ENCODE peak calls at places on chromosomes 3 and 15, in four cellular contexts. G is RWPE1; C is GOT3; O is stimulated activated CD4-positive, alpha-beta T cell treated with anti-CD3 and anti-CD28 coated beads, Interleukin-4, amount 100 ng/mL, for 24 hours. K is an unnamed sample.

GRCh38 chr3:71160800-71161546 is 422.6 kb downstream of the FOXP1 start:
- DNase-seq in C (no peak), G (no peak), O (peak), K (no peak)

GRCh38 chr3:126858887-126859286 is 124.0 kb upstream of the PLXNA1 start:
- DNase-seq in O (no peak), C (no peak), G (peak), K (no peak)

GRCh38 chr3:180002006-180002405 is 34.7 kb downstream of the PEX5L start:
- DNase-seq in C (no peak), O (no peak), G (no peak), K (no peak)

GRCh38 chr15:80375968-80376891 is 28.0 kb upstream of the ARNT2 start:
- DNase-seq in C (no peak), O (no peak), G (no peak), K (no peak)

GRCh38 chr15:56367156-56367555 is 1.9 kb downstream of the TEX9 start:
- DNase-seq in O (no peak), G (no peak), C (no peak), K (no peak)

GRCh38 chr15:86892774-86893449 is 813.2 kb downstream of the AGBL1 start:
- DNase-seq in C (no peak), G (no peak), O (no peak), K (peak)

GRCh38 chr3:20836801-20837200 is 650.8 kb upstream of the SGO1 start:
- DNase-seq in C (no peak), G (no peak), O (no peak), K (no peak)

GRCh38 chr3:58336135-58336882 is 3.6 kb downstream of the PXK start:
- DNase-seq in G (peak), O (no peak), C (no peak), K (no peak)

GRCh38 chr15:45618813-45619212 is 16.0 kb upstream of the SQOR start:
- DNase-seq in C (no peak), O (no peak), G (no peak), K (peak)

GRCh38 chr3:197466586-197467399 is 89.0 kb downstream of the BDH1 start:
- DNase-seq in O (no peak), G (peak), C (no peak), K (no peak)

GRCh38 chr3:157475921-157476395 is 27.3 kb downstream of the VEPH1 start:
- DNase-seq in O (no peak), G (no peak), C (no peak), K (no peak)

GRCh38 chr3:189158034-189158433 is 13.7 kb upstream of the TPRG1 start:
- DNase-seq in O (no peak), G (no peak), C (no peak), K (no peak)

GRCh38 chr3:86282106-86282787 is 708.7 kb downstream of the VGLL3 start:
- DNase-seq in O (no peak), G (no peak), C (no peak), K (no peak)

GRCh38 chr15:64748251-64748650 is 27.1 kb downstream of the RBPMS2 start:
- DNase-seq in C (no peak), G (no peak), O (no peak), K (no peak)

GRCh38 chr3:112930771-112931170 is 44.1 kb downstream of the CD200R1 start:
- DNase-seq in O (no peak), C (no peak), G (no peak), K (no peak)

GRCh38 chr3:195253981-195254432 is 17.0 kb downstream of the XXYLT1 start:
- DNase-seq in G (no peak), O (no peak), C (no peak), K (no peak)

GRCh38 chr15:52427804-52428203 is 100.9 kb downstream of the MYO5A start:
- DNase-seq in G (peak), C (no peak), O (peak), K (no peak)

GRCh38 chr15:74038707-74039655 is 43.4 kb downstream of the GOLGA6A start:
- DNase-seq in O (no peak), G (no peak), C (no peak), K (no peak)

GRCh38 chr15:40493089-40493840 is 22.5 kb downstream of the CHST14 start:
- DNase-seq in G (peak), O (peak), C (no peak), K (no peak)

GRCh38 chr3:53842436-53843194 is 3.6 kb downstream of the CHDH start:
- DNase-seq in C (no peak), O (no peak), G (no peak), K (peak)

GRCh38 chr3:106688463-106688862 is 688.8 kb upstream of the CCDC54 start:
- DNase-seq in C (no peak), G (peak), O (no peak), K (peak)

GRCh38 chr3:147813256-147813655 is 404.1 kb downstream of the ZIC1 start:
- DNase-seq in O (no peak), C (no peak), G (no peak), K (no peak)

GRCh38 chr3:127738192-127738840 is 65.6 kb downstream of the ABTB1 start:
- DNase-seq in G (no peak), O (no peak), C (no peak), K (no peak)

GRCh38 chr15:66617137-66618090 is 51.6 kb upstream of the LCTL start:
- DNase-seq in G (no peak), O (no peak), C (no peak), K (no peak)

GRCh38 chr15:100714749-100715342 is 112.5 kb downstream of the ASB7 start:
- DNase-seq in C (no peak), O (no peak), G (no peak), K (no peak)

GRCh38 chr3:120793601-120794000 is 51.1 kb downstream of the GTF2E1 start:
- DNase-seq in O (no peak), G (no peak), C (no peak), K (no peak)

GRCh38 chr3:27888562-27888961 is 166.4 kb upstream of the EOMES start:
- DNase-seq in C (no peak), O (no peak), G (no peak), K (no peak)

GRCh38 chr3:106063909-106064308 is 195.1 kb upstream of the CBLB start:
- DNase-seq in O (no peak), C (no peak), G (no peak), K (no peak)

GRCh38 chr3:157077565-157077991 is 82.4 kb downstream of the CCNL1 start:
- DNase-seq in O (no peak), G (no peak), C (peak), K (no peak)

GRCh38 chr15:92848852-92849598 is 51.1 kb upstream of the CHD2 start:
- DNase-seq in C (no peak), G (no peak), O (peak), K (no peak)

GRCh38 chr15:38190501-38190900 is 62.1 kb upstream of the SPRED1 start:
- DNase-seq in G (peak), O (no peak), C (no peak), K (no peak)

GRCh38 chr3:43892535-43892934 is 201.8 kb downstream of the ABHD5 start:
- DNase-seq in O (no peak), G (no peak), C (no peak), K (peak)

GRCh38 chr3:45084820-45085816 is 59.0 kb downstream of the CLEC3B start:
- DNase-seq in G (no peak), O (no peak), C (no peak), K (no peak)

GRCh38 chr15:91864669-91865068 is 11.2 kb downstream of the SLCO3A1 start:
- DNase-seq in O (no peak), C (no peak), G (no peak), K (no peak)

GRCh38 chr15:61069369-61070075 is 159.6 kb downstream of the RORA start:
- DNase-seq in C (no peak), G (no peak), O (no peak), K (peak)

GRCh38 chr3:186821429-186822367 is 15.4 kb upstream of the RFC4 start:
- DNase-seq in G (no peak), O (peak), C (no peak), K (peak)

GRCh38 chr3:194082596-194083220 is 53.2 kb upstream of the HES1 start:
- DNase-seq in C (no peak), G (no peak), O (no peak), K (no peak)

K was measured in NCI-H748 treated with DMSO at 0.1 percent for 48 hours.